ENCODE peak calls at places on chromosome 22, in seven cellular contexts. R is adrenal gland, X is fibroblast of lung, A is IMR-90, L is sigmoid colon, O is heart right ventricle, K is AG04450. U is an unnamed sample.
A peak's percentile ranks its signal among the peaks of the same experiment; 100 is the strongest.

GRCh38 chr22:38148252-38148651 is 33.4 kb downstream of the PLA2G6 start:
- DNase-seq in A (peak; percentile 66), K (peak; percentile 11), X (peak; percentile 20), R (no peak), O (no peak), L (peak; percentile 5), U (no peak)

GRCh38 chr22:36910461-36910860 is 3.0 kb upstream of the CSF2RB start:
- DNase-seq in X (no peak), K (no peak), L (no peak), A (no peak), O (no peak), R (no peak), U (no peak)

GRCh38 chr22:23789638-23790037 is 2.9 kb downstream of the SMARCB1 start:
- DNase-seq in X (no peak), L (no peak), K (no peak), R (no peak), A (no peak), O (no peak), U (no peak)

GRCh38 chr22:33335611-33336279 is 277.6 kb upstream of the SYN3 start:
- DNase-seq in O (no peak), X (no peak), K (no peak), L (no peak), R (no peak), A (no peak), U (peak; percentile 51)

GRCh38 chr22:49433717-49434611 is 393.7 kb downstream of the BRD1 start:
- DNase-seq in O (no peak), K (no peak), R (no peak), X (no peak), L (no peak), A (no peak), U (no peak)

GRCh38 chr22:33105501-33105911 is 47.3 kb upstream of the SYN3 start:
- DNase-seq in O (no peak), R (no peak), K (no peak), X (peak; percentile 3), L (no peak), A (peak; percentile 28), U (no peak)

GRCh38 chr22:37632174-37633081 is 7.0 kb upstream of the SH3BP1 start:
- DNase-seq in O (no peak), A (no peak), R (no peak), X (no peak), K (no peak), L (no peak), U (no peak)

GRCh38 chr22:37300551-37301017 is 18.3 kb downstream of the CYTH4 start:
- DNase-seq in X (no peak), O (no peak), R (no peak), A (no peak), K (no peak), L (no peak), U (no peak)

GRCh38 chr22:40510965-40511364 is 125.6 kb downstream of the MRTFA start:
- DNase-seq in A (no peak), R (no peak), X (no peak), K (no peak), O (no peak), L (no peak), U (no peak)

GRCh38 chr22:49632199-49633009 is 195.3 kb downstream of the BRD1 start:
- DNase-seq in K (no peak), O (peak; percentile 68), X (peak; percentile 52), L (peak; percentile 76), A (peak; percentile 28), R (peak; percentile 45), U (peak; percentile 61)

GRCh38 chr22:49398115-49398514 is 429.6 kb downstream of the BRD1 start:
- DNase-seq in L (no peak), X (no peak), K (no peak), A (no peak), O (no peak), R (no peak), U (no peak)

GRCh38 chr22:48072777-48073176 is 1310.3 kb downstream of the TBC1D22A start:
- DNase-seq in A (no peak), R (no peak), K (no peak), X (no peak), O (no peak), L (no peak), U (no peak)

GRCh38 chr22:48070760-48071159 is 1308.3 kb downstream of the TBC1D22A start:
- DNase-seq in X (no peak), A (no peak), L (peak; percentile 42), O (no peak), R (no peak), K (no peak), U (no peak)

GRCh38 chr22:48070083-48070482 is 1307.6 kb downstream of the TBC1D22A start:
- DNase-seq in R (no peak), K (no peak), L (peak; percentile 2), A (no peak), X (no peak), O (no peak), U (no peak)

GRCh38 chr22:48071828-48072227 is 1309.4 kb downstream of the TBC1D22A start:
- DNase-seq in A (no peak), O (no peak), R (no peak), K (no peak), X (no peak), L (no peak), U (no peak)

DNA sequence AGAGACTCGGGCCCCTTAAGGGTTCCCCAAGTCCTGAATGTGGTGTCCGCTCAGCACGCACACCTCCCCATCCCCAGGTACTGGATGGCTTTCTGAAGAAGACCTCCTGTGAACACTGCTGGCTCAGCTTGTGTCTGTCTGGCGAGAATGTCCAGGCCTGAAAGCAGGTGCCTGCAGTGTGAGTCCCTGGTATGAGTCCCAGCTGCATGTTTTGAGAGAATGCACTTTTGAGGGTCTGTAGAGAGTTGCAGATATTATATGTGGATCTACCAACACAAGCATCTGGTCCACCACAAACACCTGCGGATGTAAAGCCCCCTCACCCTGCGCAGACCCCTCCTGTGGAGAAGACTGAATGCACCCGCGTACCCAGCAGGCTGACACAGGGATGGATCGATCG is 1308.9 kb downstream of the TBC1D22A start:
- DNase-seq in R (no peak), L (peak; percentile 26), A (no peak), X (no peak), K (no peak), O (no peak), U (no peak)
- H3K4me3 ChIP-seq in R (no peak overlapping the region), L (no peak overlapping the region), A (no peak overlapping the region), X (no peak overlapping the region), K (no peak overlapping the region), O (no peak overlapping the region), U (no peak overlapping the region)

GRCh38 chr22:47439643-47440265 is 677.3 kb downstream of the TBC1D22A start:
- DNase-seq in O (no peak), K (no peak), R (no peak), A (no peak), X (no peak), L (peak; percentile 15), U (no peak)
- H3K9me3 ChIP-seq in O (peaks cover 15% of the 10 kb centered on the region), K (peaks cover 17% of the 10 kb centered on the region), R (no peaks in the 10 kb centered on the region), A (peaks cover 39% of the 10 kb centered on the region), X (no peaks in the 10 kb centered on the region), L (no peaks in the 10 kb centered on the region), U (no peaks in the 10 kb centered on the region)

DNA sequence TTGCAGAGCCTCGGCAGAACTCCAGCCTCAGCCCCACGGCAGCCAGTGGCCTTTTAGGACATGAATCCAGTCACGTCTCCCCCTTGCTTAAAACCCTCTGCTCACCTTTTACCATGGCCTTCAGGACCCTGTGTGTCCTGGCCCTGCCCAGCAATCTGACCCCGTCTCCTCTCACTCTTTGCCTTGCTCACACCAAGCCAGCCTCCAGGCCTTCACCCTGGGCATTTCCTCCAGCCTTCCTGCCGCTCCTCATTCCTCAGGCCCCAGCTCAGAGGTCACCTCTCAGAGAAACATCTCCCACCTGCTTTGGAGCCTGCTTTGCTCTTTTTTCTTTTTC is 138.6 kb downstream of the MN1 start:
- DNase-seq in L (no peak), O (no peak), R (no peak), A (no peak), X (no peak), K (no peak), U (no peak)
- TF ChIP-seq CTCF in L (no peak), O (no peak), R (no peak), A (no peak), X (no peak), K (no peak), U (no peak)

GRCh38 chr22:42326301-42326700 is 55.8 kb upstream of the TCF20 start:
- DNase-seq in X (no peak), O (no peak), R (no peak), A (no peak), L (no peak), K (no peak), U (no peak)
- H3K4me3 ChIP-seq in X (no peak overlapping the region), O (no peak overlapping the region), R (no peak overlapping the region), A (no peak overlapping the region), L (no peak overlapping the region), K (no peak overlapping the region), U (no peak overlapping the region)

GRCh38 chr22:47388331-47388730 is 625.9 kb downstream of the TBC1D22A start:
- DNase-seq in A (no peak), R (no peak), O (no peak), X (no peak), K (no peak), L (peak; percentile 48), U (no peak)
- H3K9me3 ChIP-seq in A (peaks cover 22% of the 10 kb centered on the region), R (no peaks in the 10 kb centered on the region), O (no peaks in the 10 kb centered on the region), X (no peaks in the 10 kb centered on the region), K (peaks cover 3% of the 10 kb centered on the region), L (no peaks in the 10 kb centered on the region), U (no peaks in the 10 kb centered on the region)

DNA sequence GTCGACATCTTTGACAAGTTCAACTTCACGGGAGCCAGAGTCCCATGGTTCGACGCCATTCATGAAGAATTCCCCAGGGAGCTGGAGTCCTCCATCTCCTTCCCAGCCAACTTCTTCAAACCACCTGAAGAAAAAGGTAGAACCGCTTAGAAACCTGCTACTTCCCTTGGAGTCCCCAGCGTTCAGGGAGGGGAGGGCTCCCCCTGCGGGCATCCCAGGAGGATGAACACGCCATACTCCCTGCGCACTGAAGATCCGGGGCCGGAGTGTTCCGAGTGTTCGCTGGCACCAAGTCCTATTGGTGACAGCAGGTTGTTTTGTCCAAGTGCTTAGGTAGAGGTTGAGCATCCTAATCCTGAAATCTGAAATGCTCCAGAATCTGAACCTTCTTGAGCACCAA is 51.7 kb upstream of the PRODH start:
- DNase-seq in L (no peak), O (no peak), X (peak; percentile 6), R (no peak), A (no peak), K (no peak), U (no peak)
- TF ChIP-seq CTCF in L (no peak), O (peak; percentile 3), X (peak; percentile 47), R (peak; percentile 5), A (peak; percentile 25), K (peak; percentile 57), U (no peak)

GRCh38 chr22:30265851-30266444 is 703 bp downstream of the OSM start:
- DNase-seq in R (no peak), K (no peak), X (no peak), O (peak; percentile 59), L (peak; percentile 78), A (no peak), U (peak; percentile 89)
- H3K4me3 ChIP-seq in R (no peak overlapping the region), K (no peak overlapping the region), X (no peak overlapping the region), O (peak overlapping the region; percentile 10), L (peak overlapping the region; percentile 11), A (no peak overlapping the region), U (no peak overlapping the region)

DNA sequence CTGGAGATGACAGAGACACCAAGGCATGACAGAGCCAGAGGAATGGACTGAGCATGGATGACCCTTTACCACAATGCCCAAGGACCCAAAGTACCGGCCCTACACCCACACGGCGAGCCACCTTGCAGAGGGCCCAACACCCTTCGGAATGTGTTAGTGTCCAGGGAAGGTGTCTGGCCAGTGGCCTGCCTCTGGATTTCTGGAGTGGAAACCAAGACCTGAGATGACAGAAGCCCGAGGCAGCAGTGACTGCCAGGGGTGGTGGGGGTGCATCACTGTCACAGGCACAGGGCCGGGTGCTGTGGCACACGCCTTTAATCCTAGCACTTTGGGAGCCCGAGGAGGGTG is 28.7 kb downstream of the PDGFB start:
- DNase-seq in A (no peak), R (no peak), X (no peak), K (no peak), L (peak; percentile 48), O (no peak), U (no peak)
- H3K9me3 ChIP-seq in A (no peaks in the 10 kb centered on the region), R (no peaks in the 10 kb centered on the region), X (no peaks in the 10 kb centered on the region), K (no peaks in the 10 kb centered on the region), L (no peaks in the 10 kb centered on the region), O (no peaks in the 10 kb centered on the region), U (no peaks in the 10 kb centered on the region)